ENCODE peak calls at places on chromosomes 6 and 20, in four cellular contexts. J is GM10248, C is fibroblast of mammary gland, B is AG09319. I is an unnamed sample.

GRCh38 chr6:131293472-131293911 is 158.2 kb downstream of the AKAP7 start:
- DNase-seq in J (no peak), C (no peak), B (no peak), I (no peak)

GRCh38 chr20:10513931-10514575 is 78.9 kb downstream of the SLX4IP start:
- DNase-seq in J (no peak), C (peak; percentile 61), B (no peak), I (no peak)

GRCh38 chr6:5968817-5969726 is 37.7 kb downstream of the NRN1 start:
- DNase-seq in J (no peak), C (peak; percentile 36), B (no peak), I (no peak)

GRCh38 chr6:163133017-163133416 is 281.5 kb upstream of the QKI start:
- DNase-seq in J (no peak), C (peak; percentile 14), B (no peak), I (no peak)

GRCh38 chr6:23650676-23651075 is 475.3 kb upstream of the NRSN1 start:
- DNase-seq in J (no peak), C (no peak), B (no peak), I (no peak)

GRCh38 chr6:151436814-151437213 is 15.1 kb downstream of the RMND1 start:
- DNase-seq in J (no peak), C (peak; percentile 91), B (peak; percentile 61), I (no peak)

GRCh38 chr6:30735668-30736314 is 6.7 kb downstream of the FLOT1 start:
- DNase-seq in J (peak; percentile 46), C (no peak), B (no peak), I (no peak)

GRCh38 chr6:169950558-169950957 is 199.1 kb downstream of the ERMARD start:
- DNase-seq in J (no peak), C (peak; percentile 2), B (no peak), I (no peak)

GRCh38 chr20:33687370-33687915 is 1.3 kb upstream of the E2F1 start:
- DNase-seq in J (no peak), C (peak; percentile 69), B (no peak), I (no peak)

GRCh38 chr20:2822073-2822472 is 5.9 kb downstream of the TMEM239 start:
- DNase-seq in J (peak; percentile 28), C (peak; percentile 51), B (no peak), I (no peak)

GRCh38 chr6:135937126-135937525 is 85.6 kb downstream of the PDE7B start:
- DNase-seq in J (no peak), C (no peak), B (no peak), I (no peak)

GRCh38 chr20:32534661-32535240 is 50.4 kb downstream of the NOL4L start:
- DNase-seq in J (no peak), C (no peak), B (no peak), I (no peak)

GRCh38 chr6:127471379-127472255 is 12.4 kb upstream of the KIAA0408 start:
- DNase-seq in J (no peak), C (no peak), B (no peak), I (no peak)

GRCh38 chr6:11433860-11434259 is 103.7 kb upstream of the TMEM170B start:
- DNase-seq in J (no peak), C (no peak), B (no peak), I (no peak)

GRCh38 chr6:37391100-37391499 is 37.3 kb downstream of the RNF8 start:
- DNase-seq in J (no peak), C (no peak), B (no peak), I (no peak)

GRCh38 chr6:114216789-114217467 is 125.9 kb downstream of the HS3ST5 start:
- DNase-seq in J (no peak), C (no peak), B (no peak), I (no peak)

GRCh38 chr20:7113577-7114466 is 346.3 kb downstream of the BMP2 start:
- DNase-seq in J (no peak), C (peak; percentile 15), B (peak; percentile 10), I (no peak)

GRCh38 chr6:44275749-44276648 is 5.7 kb downstream of the TMEM151B start:
- DNase-seq in J (no peak), C (no peak), B (no peak), I (no peak)

GRCh38 chr6:35468181-35468979 is at the start of gene RPL10A:
- DNase-seq in J (peak; percentile 98), C (peak; percentile 96), B (peak; percentile 92), I (peak; percentile 88)

GRCh38 chr6:128966934-128967333 is 84.0 kb downstream of the LAMA2 start:
- DNase-seq in J (no peak), C (no peak), B (no peak), I (no peak)

GRCh38 chr6:150717419-150717818 is 117.7 kb downstream of the PLEKHG1 start:
- DNase-seq in J (no peak), C (no peak), B (no peak), I (no peak)

GRCh38 chr6:166007349-166008263 is 160.0 kb downstream of the TBXT start:
- DNase-seq in J (no peak), C (peak; percentile 78), B (no peak), I (peak; percentile 56)

GRCh38 chr6:89258912-89259311 is 41.8 kb upstream of the GABRR1 start:
- DNase-seq in J (peak; percentile 42), C (no peak), B (no peak), I (no peak)

GRCh38 chr6:147322299-147323162 is 118.3 kb downstream of the STXBP5 start:
- DNase-seq in J (peak; percentile 54), C (peak; percentile 49), B (no peak), I (no peak)

GRCh38 chr6:28281288-28282064 is at the start of gene PGBD1:
- DNase-seq in J (peak; percentile 73), C (peak; percentile 74), B (no peak), I (peak; percentile 16)

GRCh38 chr6:98047881-98048280 is 764.9 kb upstream of the MMS22L start:
- DNase-seq in J (no peak), C (no peak), B (no peak), I (no peak)

GRCh38 chr6:83199173-83199864 is 6.2 kb downstream of the RWDD2A start:
- DNase-seq in J (no peak), C (no peak), B (no peak), I (no peak)

GRCh38 chr6:106116125-106116524 is 30.0 kb downstream of the PRDM1 start:
- DNase-seq in J (no peak), C (no peak), B (no peak), I (no peak)

GRCh38 chr6:42898891-42899361 is 16.9 kb upstream of the PTCRA start:
- DNase-seq in J (no peak), C (peak; percentile 72), B (no peak), I (peak; percentile 90)

DNA sequence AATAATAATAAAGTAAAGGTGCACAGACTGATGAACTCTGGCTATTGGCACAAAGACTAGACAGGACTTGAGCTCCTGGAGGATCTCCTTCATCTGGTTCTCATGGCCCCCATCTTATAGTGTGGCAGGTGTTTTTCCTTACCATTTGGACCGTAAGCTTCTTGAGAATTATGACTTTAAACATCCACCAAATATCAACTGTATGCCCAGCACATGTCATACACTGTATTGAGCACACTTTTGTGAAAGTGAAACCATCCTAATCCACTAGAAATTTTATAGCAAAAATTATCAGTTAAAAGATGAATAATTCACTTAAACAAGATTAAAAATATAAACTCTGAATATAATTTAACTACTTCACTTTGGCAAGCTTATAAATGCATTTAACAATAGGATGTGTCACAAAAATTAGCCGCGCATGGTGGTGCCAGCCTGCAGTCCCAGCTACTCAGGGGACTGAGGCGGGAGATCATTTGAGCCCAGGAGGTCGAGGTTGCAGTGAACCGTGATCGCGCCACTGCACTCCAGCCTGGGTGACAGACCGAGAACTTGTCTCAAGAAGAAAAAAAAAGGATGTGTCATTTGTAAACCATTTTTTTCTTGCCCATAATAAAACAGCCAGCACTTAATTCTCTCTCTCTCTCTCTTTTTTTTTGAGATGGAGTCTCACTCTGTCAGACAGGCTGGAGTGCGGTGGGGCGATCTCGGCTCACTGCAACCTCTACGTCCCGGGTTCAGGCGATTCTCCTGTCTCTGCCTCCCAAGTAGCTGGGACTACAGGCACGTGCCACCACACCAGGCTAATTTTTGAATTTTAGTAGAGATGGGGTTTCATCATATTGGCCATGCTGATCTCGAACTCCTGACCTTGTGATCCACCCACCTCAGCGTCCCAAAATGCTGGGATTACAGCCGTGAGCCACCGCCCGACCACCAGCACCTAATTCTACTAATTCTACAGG is 9.1 kb downstream of the HIVEP2 start:
- DNase-seq in J (no peak), C (no peak), B (no peak), I (no peak)
- TF ChIP-seq CTCF in J (no peak), C (no peak), B (no peak), I (no peak)

DNA sequence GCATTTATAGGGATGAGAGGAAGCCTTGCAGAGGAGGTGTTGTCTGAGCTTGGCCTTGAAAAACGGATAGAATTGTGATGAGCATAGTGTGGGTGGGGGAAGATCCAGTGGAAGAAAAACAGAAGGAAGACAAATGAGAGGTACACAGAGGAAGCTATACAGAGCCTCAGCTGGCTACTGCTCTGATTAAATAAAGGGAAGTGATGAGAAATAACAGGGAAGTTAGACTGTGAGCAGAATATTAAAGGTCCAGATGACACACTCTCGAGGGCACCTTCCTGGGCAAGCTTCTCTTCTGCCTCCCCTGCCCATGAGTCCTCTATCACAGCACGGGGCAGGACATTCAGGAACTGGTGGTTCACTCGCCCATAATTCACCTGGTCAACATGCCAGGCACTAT is 182.2 kb downstream of the KIF16B start:
- DNase-seq in J (no peak), C (no peak), B (no peak), I (no peak)
- TF ChIP-seq CTCF in J (no peak), C (no peak), B (no peak), I (no peak)

DNA sequence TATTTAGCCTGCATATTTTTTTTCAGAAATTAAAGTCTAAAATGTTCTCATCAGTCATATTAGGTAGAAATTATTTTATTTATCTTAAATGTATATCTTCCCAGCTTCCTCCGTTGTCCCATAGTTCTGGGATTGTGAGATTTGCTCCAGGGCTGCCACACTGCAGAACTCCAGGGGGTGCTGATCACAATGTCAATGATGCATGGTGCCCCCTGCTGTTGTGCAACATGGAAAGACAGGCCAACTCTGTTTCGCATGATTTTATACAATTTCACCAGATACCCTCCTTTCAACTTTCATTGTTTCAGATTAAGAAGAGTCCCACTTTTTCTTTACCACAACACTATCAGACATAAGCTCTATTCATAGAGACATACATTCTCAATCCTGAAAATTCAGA is 35.9 kb downstream of the ID4 start:
- DNase-seq in J (no peak), C (peak; percentile 5), B (no peak), I (no peak)
- TF ChIP-seq CTCF in J (no peak), C (no peak), B (no peak), I (no peak)

DNA sequence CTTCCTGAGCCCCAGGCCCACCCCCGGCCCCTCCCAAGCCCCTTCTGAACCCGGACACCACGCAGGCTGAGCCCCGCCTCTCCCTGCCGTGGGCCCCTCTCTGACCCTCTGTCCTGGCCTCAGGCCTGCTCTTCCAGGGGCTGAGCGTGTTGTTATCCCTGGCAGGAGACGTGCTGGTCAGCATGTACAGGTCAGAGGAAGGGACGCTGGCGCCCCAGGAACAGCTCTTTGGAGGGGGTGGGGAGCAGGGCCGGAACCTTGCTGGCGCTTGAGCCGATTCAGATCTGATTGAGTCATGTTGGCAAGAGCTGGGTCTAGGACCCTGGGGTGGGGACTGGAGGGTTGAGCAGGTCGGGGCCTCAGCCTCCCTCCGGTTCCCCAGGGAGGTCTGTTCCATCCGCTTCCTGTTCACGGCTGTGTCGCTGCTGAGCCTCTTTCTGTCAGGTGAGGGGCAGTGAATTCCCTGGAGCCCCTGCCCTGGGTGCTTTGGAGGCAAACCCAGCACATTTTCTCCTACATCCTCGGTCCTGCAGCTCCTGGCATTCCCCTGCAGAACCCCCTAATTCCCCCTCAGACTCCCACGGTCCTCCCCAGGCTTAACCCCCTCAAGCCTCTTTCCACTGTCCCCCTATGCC is 1.9 kb downstream of the SPAG4 start:
- DNase-seq in J (peak; percentile 67), C (peak; percentile 58), B (no peak), I (peak; percentile 27)
- TF ChIP-seq CTCF in J (peak; percentile 36), C (peak; percentile 29), B (peak; percentile 20), I (peak; percentile 56)

I was measured in tibial nerve.